ENCODE peak calls at places on chromosomes 3 and 15, in six cellular contexts. V, T, U, E, Q and D are unnamed samples.

GRCh38 chr3:44184319-44184953 is 57.2 kb upstream of the TOPAZ1 start:
- DNase-seq in V (no peak), E (no peak), Q (no peak), U (peak; percentile 49), T (no peak), D (no peak)

GRCh38 chr3:55059027-55059629 is 131.3 kb upstream of the LRTM1 start:
- DNase-seq in V (no peak), E (no peak), U (no peak), T (no peak), Q (no peak), D (no peak)

GRCh38 chr15:52120488-52120887 is 7.9 kb upstream of the BCL2L10 start:
- DNase-seq in T (no peak), U (no peak), Q (no peak), V (no peak), E (no peak), D (no peak)

GRCh38 chr15:31975446-31976229 is 54.7 kb upstream of the CHRNA7 start:
- DNase-seq in E (no peak), Q (no peak), V (no peak), T (no peak), U (peak; percentile 56), D (no peak)

GRCh38 chr3:13951184-13951583 is 71.3 kb upstream of the WNT7A start:
- DNase-seq in V (no peak), U (peak; percentile 18), T (no peak), E (no peak), Q (no peak), D (no peak)

GRCh38 chr3:125137432-125138033 is 75.0 kb downstream of the SLC12A8 start:
- DNase-seq in V (no peak), U (no peak), Q (no peak), T (no peak), E (no peak), D (no peak)

GRCh38 chr3:27145719-27146118 is 223.5 kb downstream of the NEK10 start:
- DNase-seq in T (no peak), Q (no peak), V (no peak), U (no peak), E (no peak), D (no peak)

GRCh38 chr3:11835028-11835639 is 11.6 kb downstream of the TAMM41 start:
- DNase-seq in T (no peak), U (no peak), E (no peak), Q (no peak), V (no peak), D (no peak)

GRCh38 chr15:70647396-70647795 is 116.0 kb downstream of the UACA start:
- DNase-seq in E (no peak), U (no peak), V (no peak), T (no peak), Q (no peak), D (no peak)

GRCh38 chr15:68228971-68229385 is 550 bp downstream of the CLN6 start:
- DNase-seq in E (no peak), V (no peak), T (no peak), Q (no peak), U (no peak), D (no peak)

GRCh38 chr3:62574499-62574898 is 201.1 kb upstream of the FEZF2 start:
- DNase-seq in U (no peak), V (no peak), E (no peak), T (no peak), Q (no peak), D (no peak)

GRCh38 chr3:194278186-194278845 is 72.8 kb downstream of the CPN2 start:
- DNase-seq in E (peak; percentile 54), U (peak; percentile 3), Q (no peak), T (no peak), V (no peak), D (no peak)

GRCh38 chr3:194275721-194276120 is 75.4 kb downstream of the CPN2 start:
- DNase-seq in T (no peak), E (peak; percentile 58), Q (no peak), U (no peak), V (no peak), D (no peak)

GRCh38 chr3:194275231-194275671 is 75.9 kb downstream of the CPN2 start:
- DNase-seq in E (peak; percentile 63), U (no peak), T (no peak), V (no peak), Q (no peak), D (no peak)

GRCh38 chr3:194277547-194278091 is 73.5 kb downstream of the CPN2 start:
- DNase-seq in Q (no peak), V (no peak), T (no peak), U (peak; percentile 21), E (peak; percentile 90), D (no peak)

DNA sequence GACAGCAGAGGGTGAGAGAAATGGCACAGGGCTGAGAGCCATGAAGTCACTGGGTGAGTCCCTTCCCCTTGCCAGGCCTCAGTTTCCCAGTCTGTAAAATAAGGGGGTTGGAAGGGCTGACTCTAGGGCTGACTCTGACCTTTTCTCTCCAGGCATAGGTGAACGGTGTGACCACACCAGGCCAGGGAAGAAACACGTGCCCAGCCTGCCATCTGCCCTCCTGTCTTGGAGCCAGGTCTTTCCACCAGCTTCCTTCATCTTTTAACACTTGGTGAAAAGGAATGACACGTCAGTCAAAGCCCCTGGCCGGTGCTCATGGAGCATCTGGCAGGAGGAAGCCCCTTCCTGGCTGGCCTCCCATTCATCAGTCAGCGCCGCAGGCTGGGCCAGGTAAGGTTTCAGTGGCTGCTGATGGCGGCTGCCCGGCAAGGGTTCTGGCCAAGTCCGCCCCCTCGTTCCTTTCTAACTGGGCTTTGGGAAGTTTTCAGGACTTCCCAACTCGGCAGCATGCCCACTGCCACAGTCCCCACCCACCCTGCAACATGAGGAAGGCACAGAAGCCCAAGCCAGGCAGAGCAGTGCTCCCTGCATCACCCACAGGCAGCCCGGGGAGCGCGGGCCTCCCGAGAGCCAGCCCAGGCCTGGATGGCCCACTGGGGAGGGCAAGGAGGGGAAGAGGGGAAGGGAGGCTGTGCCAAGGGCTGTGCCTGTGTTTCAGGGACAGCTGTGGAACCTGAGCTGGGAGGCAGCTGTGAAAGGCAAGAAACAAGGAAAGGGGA is 74.2 kb downstream of the CPN2 start:
- DNase-seq in Q (no peak), E (peak; percentile 81), T (no peak), V (no peak), U (peak; percentile 11), D (peak; percentile 74)
- TF ChIP-seq POLR2AphosphoS5 in Q (no peak), E (no peak), T (no peak), V (no peak), U (no peak), D (no peak)

DNA sequence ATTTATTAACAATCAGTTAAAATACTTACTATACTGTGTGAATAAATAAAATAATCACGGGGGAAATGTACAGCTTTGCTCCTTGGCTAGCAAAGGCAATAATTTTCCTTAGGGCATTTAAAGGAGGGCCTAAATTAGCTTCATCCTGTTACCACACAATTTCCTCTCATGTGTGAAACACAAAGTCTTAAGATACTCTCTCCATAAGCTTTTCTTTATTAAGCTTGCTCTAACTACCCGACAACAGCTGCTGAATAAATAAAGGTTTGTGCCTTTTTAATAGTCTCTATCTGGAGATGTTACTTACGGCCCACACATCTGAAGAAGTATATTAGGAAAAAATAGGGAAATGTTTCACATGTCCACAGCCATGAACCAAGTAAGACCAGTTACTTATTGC is 29.7 kb downstream of the ZNF106 start:
- DNase-seq in U (no peak), T (no peak), Q (no peak), E (no peak), V (no peak), D (no peak)
- H3K36me3 ChIP-seq in U (no peaks in the 10 kb centered on the region), T (no peaks in the 10 kb centered on the region), Q (peaks cover 1% of the 10 kb centered on the region), E (no peaks in the 10 kb centered on the region), V (peaks cover 30% of the 10 kb centered on the region), D (peaks cover 10% of the 10 kb centered on the region)

DNA sequence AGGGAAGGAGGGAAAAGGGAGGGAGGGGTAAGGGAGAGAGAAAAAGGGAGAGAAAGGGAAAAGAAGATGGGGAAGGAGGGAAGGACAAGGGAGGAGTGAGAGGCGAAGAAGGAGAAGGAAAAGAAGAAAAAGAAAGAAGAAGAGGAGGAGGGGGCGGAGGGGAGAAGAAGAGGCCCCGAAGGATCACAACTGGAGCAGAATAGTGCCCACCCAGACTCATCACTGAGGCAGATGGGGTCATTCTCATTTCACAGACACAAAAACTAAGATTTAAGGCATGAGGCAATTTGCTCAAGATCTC is 2.7 kb upstream of the ALAS1 start:
- DNase-seq in V (no peak), U (no peak), T (no peak), Q (no peak), E (no peak), D (no peak)
- H3K27ac ChIP-seq in V (peak overlapping the region; percentile 92), U (peak overlapping the region; percentile 91), T (no peak overlapping the region), Q (no peak overlapping the region), E (no peak overlapping the region), D (peak overlapping the region; percentile 89)

DNA sequence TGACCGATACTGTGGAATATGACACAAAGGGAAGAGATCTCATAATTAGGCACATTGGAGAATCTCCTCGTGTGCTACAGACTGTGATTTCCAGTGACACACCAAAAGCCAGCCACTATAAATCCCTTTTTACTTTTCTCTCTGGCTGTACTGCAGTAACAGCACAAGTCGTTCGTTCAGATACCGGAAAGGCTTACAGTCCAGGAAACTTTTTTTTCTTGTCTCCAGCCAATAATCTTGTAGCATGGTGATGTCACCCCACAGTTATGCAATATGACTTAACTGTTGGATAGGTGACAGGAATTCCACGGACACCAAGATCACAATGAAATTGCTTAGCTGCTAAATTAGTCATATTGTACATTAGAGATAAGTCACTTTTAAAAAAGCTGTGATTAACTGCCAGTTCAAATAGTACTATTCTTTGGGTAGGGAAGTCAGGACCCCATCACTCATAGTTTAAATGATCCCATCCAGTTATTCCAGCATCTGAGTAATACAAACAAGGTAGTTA is 36.3 kb upstream of the TSC22D2 start:
- DNase-seq in V (peak; percentile 43), T (peak; percentile 87), U (peak; percentile 44), Q (no peak), E (peak; percentile 77), D (peak; percentile 49)
- TF ChIP-seq POLR2AphosphoS5 in V (peak; percentile 68), T (peak; percentile 57), U (peak; percentile 75), Q (no peak), E (peak; percentile 78), D (peak; percentile 90)

DNA sequence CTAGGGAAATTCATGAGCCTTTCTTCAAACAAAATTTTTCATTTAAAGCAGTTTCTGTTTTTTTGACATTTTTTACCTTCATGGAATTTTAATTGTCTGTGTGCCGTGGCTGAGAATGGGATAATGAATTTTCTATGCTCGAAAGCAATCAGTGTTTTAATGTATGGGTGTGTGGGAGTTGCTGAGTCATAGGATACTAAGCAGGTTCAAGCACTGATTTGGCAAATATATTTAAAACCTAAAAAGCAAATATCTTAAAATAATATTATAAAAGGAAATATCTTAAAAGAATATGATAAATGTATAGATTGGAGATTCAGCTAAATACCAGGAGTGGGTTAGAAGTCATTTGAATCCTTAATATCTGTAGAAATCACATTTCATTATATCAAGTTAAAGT is 173.6 kb upstream of the LRRFIP2 start:
- DNase-seq in U (no peak), E (no peak), Q (no peak), T (no peak), V (no peak), D (no peak)
- H3K36me3 ChIP-seq in U (no peaks in the 10 kb centered on the region), E (peaks cover 24% of the 10 kb centered on the region), Q (peaks cover 2% of the 10 kb centered on the region), T (peaks cover 2% of the 10 kb centered on the region), V (peaks cover 87% of the 10 kb centered on the region), D (peaks cover 37% of the 10 kb centered on the region)

GRCh38 chr15:53978248-53978906 is at the start of gene UNC13C:
- DNase-seq in Q (no peak), U (peak; percentile 7), E (peak; percentile 71), T (no peak), V (peak; percentile 28), D (peak; percentile 30)
- H3K27ac ChIP-seq in Q (no peak within 1 kb of the TSS), U (no peak within 1 kb of the TSS), E (peak within 1 kb of the TSS; percentile 22), T (no peak within 1 kb of the TSS), V (peak within 1 kb of the TSS; percentile 47), D (no peak within 1 kb of the TSS)

GRCh38 chr3:122564155-122564912 is at the start of the genes DTX3L and PARP9:
- DNase-seq in E (peak; percentile 93), U (peak; percentile 90), T (no peak), V (peak; percentile 85), Q (no peak), D (peak; percentile 94)
- TF ChIP-seq POLR2AphosphoS5 in E (peak; percentile 91), U (peak; percentile 79), T (peak; percentile 56), V (peak; percentile 60), Q (peak; percentile 72), D (peak; percentile 95)